ENCODE peak calls at places on chromosomes 12 and 14, in four cellular contexts. One of them, this sample, is unnamed.

GRCh38 chr14:105143451-105144230 is 24.9 kb downstream of the JAG2 start:
- DNase-seq in GM23248: no peak
- DNase-seq in left ventricle myocardium inferior: no peak
- DNase-seq in AG04449: no peak
- DNase-seq in this sample: no peak

GRCh38 chr14:95302667-95303066 is 17.0 kb downstream of the CLMN start:
- DNase-seq in GM23248: no peak
- DNase-seq in left ventricle myocardium inferior: no peak
- DNase-seq in AG04449: no peak
- DNase-seq in this sample: no peak

GRCh38 chr14:77007339-77007974 is 21.1 kb downstream of the IRF2BPL start:
- DNase-seq in GM23248: no peak
- DNase-seq in left ventricle myocardium inferior: no peak
- DNase-seq in AG04449: no peak
- DNase-seq in this sample: no peak

GRCh38 chr14:39266871-39267591 is 33.3 kb downstream of the MIA2 start:
- DNase-seq in GM23248: peak; percentile 91
- DNase-seq in left ventricle myocardium inferior: peak; percentile 84
- DNase-seq in AG04449: no peak
- DNase-seq in this sample: peak; percentile 72

GRCh38 chr12:57001448-57001906 is 4.9 kb downstream of the ZBTB39 start:
- DNase-seq in GM23248: peak; percentile 69
- DNase-seq in left ventricle myocardium inferior: peak; percentile 55
- DNase-seq in AG04449: no peak
- DNase-seq in this sample: peak; percentile 43

GRCh38 chr12:123041042-123041531 is 60.6 kb downstream of the ARL6IP4 start:
- DNase-seq in GM23248: no peak
- DNase-seq in left ventricle myocardium inferior: no peak
- DNase-seq in AG04449: no peak
- DNase-seq in this sample: no peak

GRCh38 chr12:25840678-25841077 is 117.8 kb upstream of the RASSF8 start:
- DNase-seq in GM23248: peak; percentile 26
- DNase-seq in left ventricle myocardium inferior: no peak
- DNase-seq in AG04449: peak; percentile 60
- DNase-seq in this sample: peak; percentile 9

GRCh38 chr12:132761032-132761910 is at the start of gene ANKLE2:
- DNase-seq in GM23248: peak; percentile 83
- DNase-seq in left ventricle myocardium inferior: peak; percentile 50
- DNase-seq in AG04449: peak; percentile 17
- DNase-seq in this sample: peak; percentile 65

GRCh38 chr12:54526800-54527630 is 22.4 kb upstream of the PDE1B start:
- DNase-seq in GM23248: peak; percentile 50
- DNase-seq in left ventricle myocardium inferior: peak; percentile 21
- DNase-seq in AG04449: no peak
- DNase-seq in this sample: peak; percentile 12

GRCh38 chr12:86597431-86597830 is 341.2 kb upstream of the MGAT4C start:
- DNase-seq in GM23248: no peak
- DNase-seq in left ventricle myocardium inferior: no peak
- DNase-seq in AG04449: no peak
- DNase-seq in this sample: no peak

GRCh38 chr12:46459881-46460545 is 87.4 kb upstream of the SLC38A2 start:
- DNase-seq in GM23248: no peak
- DNase-seq in left ventricle myocardium inferior: peak; percentile 15
- DNase-seq in AG04449: no peak
- DNase-seq in this sample: no peak

GRCh38 chr14:75558440-75558839 is 20.0 kb upstream of the FLVCR2 start:
- DNase-seq in GM23248: no peak
- DNase-seq in left ventricle myocardium inferior: no peak
- DNase-seq in AG04449: no peak
- DNase-seq in this sample: no peak

GRCh38 chr14:59278111-59278510 is 89.6 kb downstream of the DAAM1 start:
- DNase-seq in GM23248: peak; percentile 95
- DNase-seq in left ventricle myocardium inferior: no peak
- DNase-seq in AG04449: no peak
- DNase-seq in this sample: peak; percentile 53

GRCh38 chr12:13196302-13196921 is at the start of gene EMP1:
- DNase-seq in GM23248: peak; percentile 99
- DNase-seq in left ventricle myocardium inferior: peak; percentile 92
- DNase-seq in AG04449: peak; percentile 97
- DNase-seq in this sample: peak; percentile 98

GRCh38 chr12:27751386-27752047 is 28.5 kb upstream of the KLHL42 start:
- DNase-seq in GM23248: no peak
- DNase-seq in left ventricle myocardium inferior: no peak
- DNase-seq in AG04449: no peak
- DNase-seq in this sample: no peak

GRCh38 chr14:31993521-31993941 is 83.6 kb upstream of the ARHGAP5 start:
- DNase-seq in GM23248: peak; percentile 24
- DNase-seq in left ventricle myocardium inferior: no peak
- DNase-seq in AG04449: no peak
- DNase-seq in this sample: no peak

GRCh38 chr14:38961136-38961535 is 141.9 kb downstream of the SEC23A start:
- DNase-seq in GM23248: no peak
- DNase-seq in left ventricle myocardium inferior: no peak
- DNase-seq in AG04449: no peak
- DNase-seq in this sample: no peak

GRCh38 chr12:43278268-43278832 is 273.7 kb downstream of the ADAMTS20 start:
- DNase-seq in GM23248: peak; percentile 30
- DNase-seq in left ventricle myocardium inferior: no peak
- DNase-seq in AG04449: no peak
- DNase-seq in this sample: no peak

GRCh38 chr12:70260610-70261009 is 17.4 kb downstream of the CNOT2 start:
- DNase-seq in GM23248: no peak
- DNase-seq in left ventricle myocardium inferior: no peak
- DNase-seq in AG04449: no peak
- DNase-seq in this sample: no peak

GRCh38 chr14:95984206-95984605 is 55.0 kb upstream of the C14orf132 start:
- DNase-seq in GM23248: no peak
- DNase-seq in left ventricle myocardium inferior: no peak
- DNase-seq in AG04449: no peak
- DNase-seq in this sample: no peak

GRCh38 chr14:60805881-60806569 is 71.5 kb downstream of the MNAT1 start:
- DNase-seq in GM23248: peak; percentile 67
- DNase-seq in left ventricle myocardium inferior: no peak
- DNase-seq in AG04449: peak; percentile 33
- DNase-seq in this sample: no peak

GRCh38 chr12:63955831-63956685 is 111.6 kb downstream of the SRGAP1 start:
- DNase-seq in GM23248: peak; percentile 80
- DNase-seq in left ventricle myocardium inferior: no peak
- DNase-seq in AG04449: no peak
- DNase-seq in this sample: no peak

GRCh38 chr14:34993444-34993843 is 10.7 kb downstream of the SRP54 start:
- DNase-seq in GM23248: no peak
- DNase-seq in left ventricle myocardium inferior: no peak
- DNase-seq in AG04449: no peak
- DNase-seq in this sample: no peak

GRCh38 chr12:67042697-67043131 is 226.4 kb upstream of the CAND1 start:
- DNase-seq in GM23248: peak; percentile 1
- DNase-seq in left ventricle myocardium inferior: no peak
- DNase-seq in AG04449: no peak
- DNase-seq in this sample: no peak

GRCh38 chr12:52362118-52362726 is 5.1 kb downstream of the KRT85 start:
- DNase-seq in GM23248: no peak
- DNase-seq in left ventricle myocardium inferior: no peak
- DNase-seq in AG04449: no peak
- DNase-seq in this sample: no peak

GRCh38 chr14:89953602-89954001 is 928 bp downstream of the EFCAB11 start:
- DNase-seq in GM23248: peak; percentile 21
- DNase-seq in left ventricle myocardium inferior: no peak
- DNase-seq in AG04449: no peak
- DNase-seq in this sample: no peak

GRCh38 chr14:34539407-34540180 is at the start of gene EAPP:
- DNase-seq in GM23248: peak; percentile 99
- DNase-seq in left ventricle myocardium inferior: peak; percentile 98
- DNase-seq in AG04449: peak; percentile 79
- DNase-seq in this sample: peak; percentile 93

GRCh38 chr14:85037411-85037810 is 492.5 kb upstream of the FLRT2 start:
- DNase-seq in GM23248: peak; percentile 1
- DNase-seq in left ventricle myocardium inferior: no peak
- DNase-seq in AG04449: no peak
- DNase-seq in this sample: no peak

GRCh38 chr12:54418441-54419087 is 502 bp downstream of the ITGA5 start:
- DNase-seq in GM23248: peak; percentile 41
- DNase-seq in left ventricle myocardium inferior: no peak
- DNase-seq in AG04449: no peak
- DNase-seq in this sample: no peak

GRCh38 chr12:11793896-11794295 is 144.4 kb downstream of the ETV6 start:
- DNase-seq in GM23248: no peak
- DNase-seq in left ventricle myocardium inferior: no peak
- DNase-seq in AG04449: no peak
- DNase-seq in this sample: no peak

GRCh38 chr14:76514599-76514998 is 138.7 kb downstream of the ESRRB start:
- DNase-seq in GM23248: peak; percentile 47
- DNase-seq in left ventricle myocardium inferior: no peak
- DNase-seq in AG04449: no peak
- DNase-seq in this sample: peak; percentile 4

GRCh38 chr14:89330236-89331002 is 86.6 kb downstream of the FOXN3 start:
- DNase-seq in GM23248: peak; percentile 96
- DNase-seq in left ventricle myocardium inferior: peak; percentile 33
- DNase-seq in AG04449: peak; percentile 54
- DNase-seq in this sample: peak; percentile 54

GRCh38 chr12:91216871-91217270 is 34.3 kb upstream of the DCN start:
- DNase-seq in GM23248: peak; percentile 35
- DNase-seq in left ventricle myocardium inferior: no peak
- DNase-seq in AG04449: no peak
- DNase-seq in this sample: no peak

GRCh38 chr12:38118632-38119031 is 197.9 kb upstream of the ALG10B start:
- DNase-seq in GM23248: no peak
- DNase-seq in left ventricle myocardium inferior: no peak
- DNase-seq in AG04449: no peak
- DNase-seq in this sample: no peak

GRCh38 chr14:58829594-58829993 is 191.8 kb downstream of the DACT1 start:
- DNase-seq in GM23248: no peak
- DNase-seq in left ventricle myocardium inferior: no peak
- DNase-seq in AG04449: no peak
- DNase-seq in this sample: no peak

GRCh38 chr12:72273851-72274284 is 1.7 kb downstream of the TRHDE start:
- DNase-seq in GM23248: no peak
- DNase-seq in left ventricle myocardium inferior: no peak
- DNase-seq in AG04449: no peak
- DNase-seq in this sample: no peak

GRCh38 chr12:72276212-72276865 is 4.2 kb downstream of the TRHDE start:
- DNase-seq in GM23248: no peak
- DNase-seq in left ventricle myocardium inferior: no peak
- DNase-seq in AG04449: no peak
- DNase-seq in this sample: no peak

GRCh38 chr12:72277415-72277814 is 5.2 kb downstream of the TRHDE start:
- DNase-seq in GM23248: peak; percentile 16
- DNase-seq in left ventricle myocardium inferior: no peak
- DNase-seq in AG04449: no peak
- DNase-seq in this sample: no peak

GRCh38 chr12:72274926-72275325 is 2.8 kb downstream of the TRHDE start:
- DNase-seq in GM23248: peak; percentile 39
- DNase-seq in left ventricle myocardium inferior: no peak
- DNase-seq in AG04449: no peak
- DNase-seq in this sample: no peak

GRCh38 chr12:72275551-72275950 is 3.4 kb downstream of the TRHDE start:
- DNase-seq in GM23248: no peak
- DNase-seq in left ventricle myocardium inferior: no peak
- DNase-seq in AG04449: no peak
- DNase-seq in this sample: no peak
- H3K4me3 ChIP-seq in GM23248: no peak overlapping the region
- H3K4me3 ChIP-seq in left ventricle myocardium inferior: no peak overlapping the region
- H3K4me3 ChIP-seq in AG04449: peak overlapping the region; percentile 93
- H3K4me3 ChIP-seq in this sample: no peak overlapping the region

DNA sequence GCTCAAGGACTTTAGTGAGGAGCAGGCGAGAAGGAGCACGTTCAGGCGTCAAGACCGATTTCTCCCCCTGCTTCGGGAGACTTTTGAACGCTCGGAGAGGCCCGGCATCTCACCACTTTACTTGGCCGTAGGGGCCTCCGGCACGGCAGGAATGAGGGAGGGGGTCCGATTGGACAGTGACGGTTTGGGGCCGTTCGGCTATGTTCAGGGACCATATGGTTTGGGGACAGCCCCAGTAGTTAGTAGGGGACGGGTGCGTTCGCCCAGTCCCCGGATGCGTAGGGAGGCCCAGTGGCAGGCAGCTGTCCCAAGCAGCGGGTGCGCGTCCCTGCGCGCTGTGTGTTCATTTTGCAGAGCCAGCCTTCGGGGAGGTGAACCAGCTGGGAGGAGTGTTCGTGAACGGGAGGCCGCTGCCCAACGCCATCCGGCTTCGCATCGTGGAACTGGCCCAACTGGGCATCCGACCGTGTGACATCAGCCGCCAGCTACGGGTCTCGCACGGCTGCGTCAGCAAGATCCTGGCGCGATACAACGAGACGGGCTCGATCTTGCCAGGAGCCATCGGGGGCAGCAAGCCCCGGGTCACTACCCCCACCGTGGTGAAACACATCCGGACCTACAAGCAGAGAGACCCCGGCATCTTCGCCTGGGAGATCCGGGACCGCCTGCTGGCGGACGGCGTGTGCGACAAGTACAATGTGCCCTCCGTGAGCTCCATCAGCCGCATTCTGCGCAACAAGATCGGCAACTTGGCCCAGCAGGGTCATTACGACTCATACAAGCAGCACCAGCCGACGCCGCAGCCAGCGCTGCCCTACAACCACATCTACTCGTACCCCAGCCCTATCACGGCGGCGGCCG is 1.1 kb downstream of the PAX9 start:
- DNase-seq in GM23248: peak; percentile 68
- DNase-seq in left ventricle myocardium inferior: no peak
- DNase-seq in AG04449: no peak
- DNase-seq in this sample: peak; percentile 58
- H3K4me3 ChIP-seq in GM23248: peak overlapping the region; percentile 84
- H3K4me3 ChIP-seq in left ventricle myocardium inferior: peak overlapping the region; percentile 57
- H3K4me3 ChIP-seq in AG04449: peak overlapping the region; percentile 56
- H3K4me3 ChIP-seq in this sample: peak overlapping the region; percentile 62

DNA sequence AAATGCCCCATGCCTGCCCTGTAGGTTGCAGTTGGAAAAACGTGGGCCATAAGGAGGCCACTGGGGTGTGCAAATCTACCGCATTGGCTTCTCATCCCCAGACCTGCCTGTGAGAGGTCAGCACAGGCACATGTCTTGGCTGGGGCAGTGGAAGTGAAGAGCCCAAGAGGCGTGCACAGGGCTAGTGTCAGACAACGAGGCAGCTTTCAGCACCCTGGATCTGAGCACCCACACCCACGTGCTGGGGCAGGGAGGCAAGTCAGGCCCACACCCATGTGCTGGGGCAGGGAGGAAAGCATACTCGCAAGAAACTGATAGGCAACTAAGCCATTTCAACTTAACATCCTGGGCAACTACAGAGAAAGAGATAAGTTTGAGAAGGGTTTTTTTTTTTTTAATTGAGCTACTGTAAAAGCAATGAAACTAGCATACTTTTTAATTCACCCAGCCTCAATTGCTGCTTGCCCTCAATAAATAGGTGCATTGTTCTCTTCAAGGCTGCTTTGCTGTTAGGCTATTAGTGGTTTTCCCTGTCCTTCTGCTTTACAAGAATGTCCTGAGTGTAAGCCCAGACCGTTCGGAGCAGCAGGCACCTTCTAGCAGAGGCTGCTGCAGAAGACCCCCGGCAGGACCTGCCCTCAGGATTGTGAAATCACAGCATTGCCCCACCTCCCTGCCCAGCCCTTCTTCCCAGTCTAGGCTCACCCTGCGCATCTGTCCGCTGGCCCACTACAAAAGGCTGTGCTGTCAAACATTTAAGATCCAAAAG is 355.3 kb upstream of the FKBP4 start:
- DNase-seq in GM23248: no peak
- DNase-seq in left ventricle myocardium inferior: peak; percentile 74
- DNase-seq in AG04449: no peak
- DNase-seq in this sample: no peak
- H3K4me3 ChIP-seq in GM23248: no peak overlapping the region
- H3K4me3 ChIP-seq in left ventricle myocardium inferior: no peak overlapping the region
- H3K4me3 ChIP-seq in AG04449: no peak overlapping the region
- H3K4me3 ChIP-seq in this sample: no peak overlapping the region

GRCh38 chr14:23071975-23072539 is 14.7 kb upstream of the CDH24 start:
- DNase-seq in GM23248: no peak
- DNase-seq in left ventricle myocardium inferior: no peak
- DNase-seq in AG04449: no peak
- DNase-seq in this sample: no peak
- H3K4me3 ChIP-seq in GM23248: peak overlapping the region; percentile 97
- H3K4me3 ChIP-seq in left ventricle myocardium inferior: peak overlapping the region; percentile 70
- H3K4me3 ChIP-seq in AG04449: peak overlapping the region; percentile 86
- H3K4me3 ChIP-seq in this sample: peak overlapping the region; percentile 80